ENCODE peak calls at places on chromosomes 5 and 9, in five cellular contexts. M, K, H, F and E are unnamed samples.

GRCh38 chr5:6202615-6203365 is 175.6 kb downstream of the MED10 start:
- DNase-seq in H (peak), M (peak), K (peak), F (no peak), E (no peak)

GRCh38 chr9:15936316-15936869 is 383.6 kb downstream of the CCDC171 start:
- DNase-seq in K (no peak), F (no peak), M (no peak), H (no peak), E (peak)

GRCh38 chr9:19409406-19410194 is 791 bp downstream of the ACER2 start:
- DNase-seq in M (peak), K (peak), F (no peak), H (peak), E (no peak)

GRCh38 chr9:95090871-95091573 is 226.5 kb downstream of the FANCC start:
- DNase-seq in F (no peak), H (no peak), M (no peak), K (no peak), E (no peak)

GRCh38 chr9:35079426-35080341 is at the start of gene FANCG:
- DNase-seq in H (peak), F (peak), K (peak), M (peak), E (peak)

GRCh38 chr9:75063556-75064305 is 24.2 kb downstream of the NMRK1 start:
- DNase-seq in F (no peak), M (no peak), H (no peak), K (no peak), E (peak)

GRCh38 chr5:56910123-56910951 is 941 bp downstream of the SETD9 start:
- DNase-seq in M (peak), F (no peak), H (peak), K (no peak), E (no peak)

GRCh38 chr9:137454506-137455360 is 4.4 kb downstream of the NSMF start:
- DNase-seq in H (peak), F (no peak), K (no peak), M (no peak), E (no peak)

GRCh38 chr5:168085321-168086040 is 206.0 kb upstream of the WWC1 start:
- DNase-seq in H (no peak), K (no peak), F (no peak), M (no peak), E (no peak)

GRCh38 chr5:38515648-38516047 is 40.8 kb downstream of the LIFR start:
- DNase-seq in K (no peak), H (peak), M (peak), F (no peak), E (peak)

GRCh38 chr5:138109463-138110265 is 25.8 kb downstream of the WNT8A start:
- DNase-seq in F (no peak), H (no peak), K (no peak), M (no peak), E (peak)

GRCh38 chr9:92973700-92974099 is 26.4 kb downstream of the FGD3 start:
- DNase-seq in H (no peak), F (no peak), K (no peak), M (no peak), E (no peak)

GRCh38 chr5:112529525-112529924 is 110.4 kb upstream of the EPB41L4A start:
- DNase-seq in M (peak), H (peak), K (no peak), F (no peak), E (no peak)

GRCh38 chr9:134340475-134341186 is 14.4 kb downstream of the RXRA start:
- DNase-seq in M (no peak), K (no peak), H (no peak), F (no peak), E (no peak)

GRCh38 chr9:114551750-114552685 is 35.6 kb upstream of the ATP6V1G1 start:
- DNase-seq in K (peak), H (peak), F (no peak), M (peak), E (peak)

GRCh38 chr5:108726446-108727091 is 21.1 kb upstream of the FER start:
- DNase-seq in H (no peak), F (no peak), K (no peak), M (peak), E (peak)

GRCh38 chr9:27368317-27368985 is 71.5 kb upstream of the EQTN start:
- DNase-seq in M (no peak), K (no peak), F (no peak), H (no peak), E (no peak)

GRCh38 chr9:16182784-16183183 is 629.9 kb downstream of the CCDC171 start:
- DNase-seq in H (no peak), K (no peak), M (no peak), F (no peak), E (no peak)

GRCh38 chr5:171574374-171574773 is 154.9 kb downstream of the FGF18 start:
- DNase-seq in M (no peak), H (no peak), F (no peak), K (no peak), E (no peak)

DNA sequence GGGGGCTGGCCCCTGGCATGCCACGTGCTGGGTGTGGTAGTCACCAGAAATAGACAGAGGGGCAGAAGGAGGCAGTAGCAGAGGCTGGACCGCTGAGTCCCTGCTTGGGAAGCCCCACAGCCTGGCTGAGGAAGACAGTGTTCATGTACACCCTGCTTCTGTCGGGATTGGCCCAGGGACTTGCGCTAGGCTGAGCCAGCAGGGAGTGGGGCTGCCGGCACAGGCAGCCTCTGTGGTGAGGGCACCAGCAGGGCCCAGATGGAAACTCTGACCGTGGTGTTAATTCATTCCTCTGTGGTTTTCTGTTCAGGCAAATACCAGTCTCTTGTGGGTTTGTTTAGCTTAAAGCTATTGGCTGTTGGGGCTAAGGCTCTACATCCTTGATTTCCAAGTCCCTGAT is 108.6 kb upstream of the RAD23B start:
- DNase-seq in F (no peak), H (no peak), K (no peak), M (no peak), E (no peak)
- TF ChIP-seq BHLHE40 in F (no peak), H (no peak), K (no peak), M (no peak), E (no peak)

GRCh38 chr5:14906628-14907027 is 35.0 kb upstream of the ANKH start:
- DNase-seq in H (no peak), M (no peak), K (no peak), F (no peak), E (no peak)
- TF ChIP-seq CEBPB in H (no peak), M (no peak), K (no peak), F (no peak), E (no peak)

GRCh38 chr9:77848897-77849296 is 182.7 kb downstream of the GNAQ start:
- DNase-seq in H (no peak), K (peak), F (no peak), M (no peak), E (peak)
- TF ChIP-seq BHLHE40 in H (no peak), K (no peak), F (no peak), M (no peak), E (peak)

GRCh38 chr5:155954739-155955445 is 372.1 kb upstream of the SGCD start:
- DNase-seq in K (no peak), M (no peak), F (no peak), H (no peak), E (peak)
- TF ChIP-seq CEBPB in K (no peak), M (no peak), F (no peak), H (no peak), E (no peak)

GRCh38 chr5:149938272-149938671 is 6.3 kb downstream of the PDE6A start:
- DNase-seq in K (peak), F (no peak), M (peak), H (no peak), E (peak)
- TF ChIP-seq BHLHE40 in K (no peak), F (no peak), M (no peak), H (no peak), E (no peak)

DNA sequence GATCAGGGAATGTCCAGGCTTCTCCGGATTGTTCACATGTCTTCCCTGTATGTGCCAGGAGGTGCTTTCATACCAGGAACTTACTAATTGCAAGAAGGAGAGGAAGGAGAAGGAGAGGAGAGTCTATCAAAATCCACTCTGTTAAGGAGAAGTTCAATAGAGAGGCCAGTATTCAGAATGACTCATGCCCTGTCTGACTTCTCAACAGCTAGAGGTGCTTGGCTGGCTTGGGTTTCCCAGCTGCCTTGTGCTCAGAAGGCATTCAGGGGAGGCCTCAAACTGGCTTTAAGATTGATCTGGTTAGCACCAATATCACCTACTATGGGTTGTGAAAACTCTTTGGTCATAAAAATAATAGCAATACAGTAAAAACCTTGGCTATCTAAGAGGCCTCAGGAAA is 167.9 kb upstream of the GLRA1 start:
- DNase-seq in F (no peak), M (no peak), K (no peak), H (no peak), E (no peak)
- TF ChIP-seq CEBPB in F (no peak), M (no peak), K (no peak), H (no peak), E (no peak)

GRCh38 chr9:126962336-126962735 is 47.8 kb downstream of the RALGPS1 start:
- DNase-seq in M (no peak), H (no peak), F (no peak), K (no peak), E (no peak)

GRCh38 chr9:126971261-126971660 is 56.7 kb downstream of the RALGPS1 start:
- DNase-seq in M (no peak), K (no peak), H (no peak), F (no peak), E (no peak)

GRCh38 chr9:126959917-126960316 is 45.3 kb downstream of the RALGPS1 start:
- DNase-seq in F (no peak), H (no peak), M (no peak), K (no peak), E (no peak)

GRCh38 chr9:126965077-126965476 is 50.5 kb downstream of the RALGPS1 start:
- DNase-seq in M (no peak), K (no peak), F (no peak), H (no peak), E (no peak)

DNA sequence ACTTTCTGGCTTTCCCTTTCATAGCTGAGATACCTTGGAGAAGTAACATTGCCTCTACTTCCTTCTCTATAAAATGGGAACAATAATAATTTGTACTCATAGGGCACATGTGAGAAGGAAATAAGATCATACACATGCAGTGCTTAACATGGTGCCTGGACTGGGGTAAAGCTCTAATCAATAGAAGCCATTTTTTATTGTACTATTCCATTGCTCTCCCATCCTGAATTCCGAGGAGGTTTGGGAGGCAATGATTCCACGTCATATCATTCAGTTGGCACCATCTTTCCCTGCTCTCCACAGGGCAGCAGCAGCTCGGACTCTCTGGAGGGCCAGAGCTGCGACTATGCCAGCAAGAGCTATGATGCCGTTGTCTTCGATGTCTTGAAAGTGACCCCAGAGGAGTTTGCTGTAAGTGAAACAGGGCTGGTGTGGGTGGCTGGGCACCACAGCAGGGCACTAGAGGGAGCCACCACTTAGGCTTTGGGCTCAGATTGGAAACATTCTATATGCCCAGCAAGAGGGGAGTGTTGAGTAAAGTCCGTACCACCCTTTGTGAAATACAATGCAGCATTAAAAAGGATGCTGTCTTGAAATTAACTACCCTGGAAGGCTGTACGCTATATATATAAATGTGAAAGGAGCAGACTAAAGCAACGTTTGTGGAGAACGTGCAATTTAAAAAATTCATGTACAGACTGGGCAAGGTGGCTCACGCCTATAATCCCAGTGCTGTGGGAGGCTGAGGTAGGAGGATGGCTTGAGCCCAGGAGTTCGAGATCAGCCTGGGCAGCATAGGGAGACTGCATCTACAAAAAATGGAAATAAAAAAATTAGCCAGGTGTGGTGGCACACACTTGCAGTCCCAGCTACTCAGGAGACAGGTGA is 51.2 kb downstream of the RALGPS1 start:
- DNase-seq in K (peak), H (peak), F (no peak), M (peak), E (peak)
- TF ChIP-seq BHLHE40 in K (no peak), H (no peak), F (no peak), M (no peak), E (no peak)

GRCh38 chr9:36140086-36141084 is 3.9 kb downstream of the GLIPR2 start:
- DNase-seq in M (no peak), F (no peak), H (no peak), K (no peak), E (no peak)
- TF ChIP-seq CEBPB in M (no peak), F (no peak), H (no peak), K (no peak), E (no peak)

DNA sequence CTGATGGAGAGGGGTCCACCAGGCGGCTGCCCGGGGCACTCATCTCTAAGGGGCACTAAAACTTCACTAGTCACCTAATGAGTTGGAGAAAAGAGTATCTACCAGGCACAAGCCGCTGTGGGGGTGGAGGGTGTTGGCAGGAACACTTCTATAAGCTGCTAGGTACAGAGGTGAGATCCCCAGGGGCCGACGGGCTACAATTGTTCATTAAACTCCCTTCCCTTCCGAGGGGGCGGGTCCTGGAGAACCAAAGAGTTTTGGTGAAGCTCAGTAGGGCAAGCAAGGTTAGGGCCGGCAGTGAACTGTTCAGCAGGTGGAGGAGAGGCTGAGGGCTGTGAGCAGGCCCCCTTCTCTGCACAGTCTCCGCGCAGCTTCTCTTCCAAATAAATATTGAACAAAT is 78.7 kb upstream of the ARAP3 start:
- DNase-seq in F (no peak), H (no peak), K (no peak), M (no peak), E (no peak)
- TF ChIP-seq BHLHE40 in F (no peak), H (no peak), K (no peak), M (no peak), E (no peak)

GRCh38 chr5:55544341-55544740 is 9.6 kb upstream of the PLPP1 start:
- DNase-seq in K (no peak), M (no peak), H (no peak), F (no peak), E (peak)
- TF ChIP-seq CEBPB in K (no peak), M (no peak), H (no peak), F (no peak), E (no peak)